ENCODE peak calls at places on chromosome 20, in nine cellular contexts. B is GM19239; K is D341Med; D is NB4; T is M059J; C is DND-41; Q is iris pigment epithelial cell; A is HT-29; Z is Jurkat, Clone E6-1. E is an unnamed sample.

GRCh38 chr20:22921595-22922421 is 113.3 kb upstream of the SSTR4 start:
- DNase-seq in B (no peak), K (no peak), D (peak; percentile 89), T (peak; percentile 98), C (peak; percentile 22), Q (peak; percentile 59), A (peak; percentile 43), Z (no peak), E (peak; percentile 6)

GRCh38 chr20:37316116-37316774 is 26.8 kb downstream of the MANBAL start:
- DNase-seq in B (no peak), K (no peak), D (peak; percentile 99), T (no peak), C (peak; percentile 67), Q (no peak), A (no peak), Z (peak; percentile 93), E (no peak)

GRCh38 chr20:44728835-44729342 is 13.7 kb downstream of the CCN5 start:
- DNase-seq in B (no peak), K (no peak), D (peak; percentile 63), T (peak; percentile 100), C (no peak), Q (peak; percentile 81), A (peak; percentile 97), Z (no peak), E (peak; percentile 92)

GRCh38 chr20:4261333-4262284 is 246.3 kb upstream of the RNF24 start:
- DNase-seq in B (no peak), K (no peak), D (no peak), T (peak; percentile 88), C (no peak), Q (peak; percentile 69), A (no peak), Z (no peak), E (no peak)

GRCh38 chr20:17680836-17681740 is 954 bp downstream of the RRBP1 start:
- DNase-seq in B (peak; percentile 86), K (peak; percentile 93), D (peak; percentile 84), T (peak; percentile 73), C (peak; percentile 76), Q (peak; percentile 77), A (peak; percentile 80), Z (no peak), E (peak; percentile 70)

GRCh38 chr20:48375804-48376203 is 452.0 kb downstream of the PREX1 start:
- DNase-seq in B (no peak), K (no peak), D (no peak), T (no peak), C (no peak), Q (no peak), A (no peak), Z (no peak), E (no peak)

GRCh38 chr20:53623454-53624206 is 30.0 kb upstream of the ZNF217 start:
- DNase-seq in B (no peak), K (peak; percentile 76), D (peak; percentile 87), T (peak; percentile 92), C (peak; percentile 81), Q (peak; percentile 85), A (peak; percentile 93), Z (peak; percentile 47), E (peak; percentile 34)

GRCh38 chr20:33191484-33191883 is 23.5 kb downstream of the BPIFA2 start:
- DNase-seq in B (no peak), K (no peak), D (no peak), T (no peak), C (no peak), Q (no peak), A (no peak), Z (no peak), E (no peak)

GRCh38 chr20:47985092-47985850 is 200.0 kb upstream of the SULF2 start:
- DNase-seq in B (no peak), K (no peak), D (no peak), T (peak; percentile 95), C (peak; percentile 39), Q (peak; percentile 45), A (peak; percentile 50), Z (no peak), E (peak; percentile 50)

GRCh38 chr20:24816907-24817306 is 132.2 kb upstream of the CST7 start:
- DNase-seq in B (no peak), K (no peak), D (peak; percentile 36), T (no peak), C (no peak), Q (no peak), A (no peak), Z (no peak), E (no peak)

GRCh38 chr20:4076671-4077070 is 61.3 kb upstream of the RNF24 start:
- DNase-seq in B (no peak), K (no peak), D (peak; percentile 3), T (peak; percentile 97), C (no peak), Q (peak; percentile 92), A (peak; percentile 37), Z (no peak), E (no peak)

GRCh38 chr20:38201356-38201755 is 36.3 kb upstream of the TGM2 start:
- DNase-seq in B (no peak), K (no peak), D (peak; percentile 79), T (peak; percentile 97), C (no peak), Q (peak; percentile 90), A (no peak), Z (no peak), E (peak; percentile 68)

GRCh38 chr20:57255183-57255582 is 11.3 kb downstream of the BMP7 start:
- DNase-seq in B (no peak), K (no peak), D (no peak), T (no peak), C (no peak), Q (no peak), A (no peak), Z (no peak), E (no peak)

GRCh38 chr20:18831830-18832229 is 18.2 kb downstream of the SCP2D1 start:
- DNase-seq in B (no peak), K (no peak), D (peak; percentile 43), T (peak; percentile 43), C (no peak), Q (no peak), A (no peak), Z (no peak), E (peak; percentile 24)

GRCh38 chr20:38126146-38126912 is 38.7 kb downstream of the TGM2 start:
- DNase-seq in B (no peak), K (no peak), D (no peak), T (peak; percentile 58), C (no peak), Q (no peak), A (peak; percentile 77), Z (no peak), E (no peak)

E was measured in H54.